ENCODE peak calls at places on chromosomes 12 and 14, in five cellular contexts. D is activated CD8-positive, alpha-beta memory T cell treated with anti-CD3 and anti-CD28 coated beads for 48 hours; L is T-cell; H is naive thymus-derived CD4-positive, alpha-beta T cell; B is HEK293T. S is an unnamed sample.

GRCh38 chr12:69511870-69512269 is 41.7 kb downstream of the FRS2 start:
- DNase-seq in D (no peak), L (no peak), H (peak), B (no peak), S (no peak)

GRCh38 chr14:34837801-34838322 is 37.3 kb downstream of the BAZ1A start:
- DNase-seq in D (no peak), L (no peak), H (no peak), B (no peak), S (no peak)

GRCh38 chr12:21607701-21608100 is 3.1 kb upstream of the GYS2 start:
- DNase-seq in D (no peak), L (no peak), H (peak), B (no peak), S (no peak)

GRCh38 chr14:76701436-76701835 is 59.8 kb upstream of the VASH1 start:
- DNase-seq in D (no peak), L (no peak), H (no peak), B (no peak), S (no peak)

GRCh38 chr12:32755051-32755653 is 545 bp downstream of the YARS2 start:
- DNase-seq in D (peak), L (peak), H (peak), B (peak), S (peak)

GRCh38 chr12:48002179-48002601 is 2.1 kb downstream of the COL2A1 start:
- DNase-seq in D (no peak), L (no peak), H (no peak), B (peak), S (no peak)

GRCh38 chr14:67457782-67458181 is 30.7 kb downstream of the TMEM229B start:
- DNase-seq in D (no peak), L (no peak), H (no peak), B (no peak), S (no peak)

GRCh38 chr14:101114726-101115481 is 211.4 kb upstream of the RTL1 start:
- DNase-seq in D (no peak), L (no peak), H (no peak), B (no peak), S (no peak)

GRCh38 chr14:95196268-95196667 is 38.9 kb upstream of the DICER1 start:
- DNase-seq in D (no peak), L (no peak), H (peak), B (peak), S (no peak)

GRCh38 chr12:124537525-124538193 is 29.8 kb downstream of the NCOR2 start:
- DNase-seq in D (no peak), L (no peak), H (no peak), B (no peak), S (no peak)

GRCh38 chr14:104048758-104049496 is 36.6 kb upstream of the ASPG start:
- DNase-seq in D (no peak), L (no peak), H (no peak), B (no peak), S (no peak)

GRCh38 chr14:68539311-68539737 is 253.5 kb downstream of the ZFP36L1 start:
- DNase-seq in D (no peak), L (no peak), H (no peak), B (no peak), S (no peak)

GRCh38 chr12:46455648-46456352 is 83.2 kb upstream of the SLC38A2 start:
- DNase-seq in D (no peak), L (no peak), H (no peak), B (no peak), S (no peak)

GRCh38 chr12:109626378-109627115 is 53.0 kb downstream of the MVK start:
- DNase-seq in D (no peak), L (no peak), H (no peak), B (no peak), S (no peak)

GRCh38 chr12:15179672-15180071 is 41.5 kb downstream of the RERG start:
- DNase-seq in D (no peak), L (no peak), H (no peak), B (no peak), S (no peak)

GRCh38 chr12:109726511-109727038 is 12.9 kb downstream of the FAM222A start:
- DNase-seq in D (no peak), L (no peak), H (no peak), B (no peak), S (no peak)

GRCh38 chr12:106790020-106790419 is 15.5 kb downstream of the RIC8B start:
- DNase-seq in D (no peak), L (no peak), H (no peak), B (no peak), S (no peak)

GRCh38 chr12:81809829-81810595 is 50.9 kb upstream of the PPFIA2 start:
- DNase-seq in D (no peak), L (no peak), H (no peak), B (no peak), S (no peak)

GRCh38 chr12:11607313-11608081 is 42.0 kb upstream of the ETV6 start:
- DNase-seq in D (no peak), L (no peak), H (no peak), B (no peak), S (no peak)

GRCh38 chr14:89455412-89455811 is 38.4 kb upstream of the FOXN3 start:
- DNase-seq in D (no peak), L (no peak), H (no peak), B (no peak), S (no peak)

GRCh38 chr14:89598548-89599186 is 181.6 kb upstream of the FOXN3 start:
- DNase-seq in D (no peak), L (no peak), H (peak), B (no peak), S (no peak)

GRCh38 chr12:69884386-69884785 is 59.4 kb downstream of the MYRFL start:
- DNase-seq in D (no peak), L (no peak), H (no peak), B (no peak), S (no peak)

GRCh38 chr14:75059642-75060041 is 4.2 kb downstream of the ACYP1 start:
- DNase-seq in D (no peak), L (no peak), H (no peak), B (no peak), S (no peak)

GRCh38 chr12:110767863-110768262 is 25.2 kb upstream of the PPP1CC start:
- DNase-seq in D (no peak), L (no peak), H (no peak), B (no peak), S (no peak)

GRCh38 chr12:29316772-29317171 is 64.2 kb downstream of the ERGIC2 start:
- DNase-seq in D (no peak), L (no peak), H (no peak), B (no peak), S (no peak)

GRCh38 chr14:103002578-103003350 is 54.6 kb downstream of the CDC42BPB start:
- DNase-seq in D (no peak), L (no peak), H (no peak), B (no peak), S (no peak)

S was measured in effector CD8-positive, alpha-beta T cell.